ENCODE peak calls at places on chromosomes 3 and 15, in ten cellular contexts. One of them, this sample, is unnamed.

GRCh38 chr3:14357463-14357862 is 44.9 kb upstream of the SLC6A6 start:
- DNase-seq in ovary: no peak
- DNase-seq in HFF-Myc: no peak
- DNase-seq in testis: no peak
- DNase-seq in GM12865: no peak
- DNase-seq in fibroblast of pulmonary artery: no peak
- DNase-seq in sigmoid colon: no peak
- DNase-seq in HL-60: no peak
- DNase-seq in kidney epithelial cell: no peak
- DNase-seq in endothelial cell of umbilical vein: no peak
- DNase-seq in this sample: no peak

GRCh38 chr3:105850593-105850992 is 18.2 kb downstream of the CBLB start:
- DNase-seq in ovary: no peak
- DNase-seq in HFF-Myc: no peak
- DNase-seq in testis: no peak
- DNase-seq in GM12865: no peak
- DNase-seq in fibroblast of pulmonary artery: no peak
- DNase-seq in sigmoid colon: no peak
- DNase-seq in HL-60: no peak
- DNase-seq in kidney epithelial cell: no peak
- DNase-seq in endothelial cell of umbilical vein: no peak
- DNase-seq in this sample: no peak

GRCh38 chr3:127182446-127182845 is 10.5 kb upstream of the PRR23E start:
- DNase-seq in ovary: no peak
- DNase-seq in HFF-Myc: no peak
- DNase-seq in testis: no peak
- DNase-seq in GM12865: no peak
- DNase-seq in fibroblast of pulmonary artery: no peak
- DNase-seq in sigmoid colon: peak
- DNase-seq in HL-60: no peak
- DNase-seq in kidney epithelial cell: no peak
- DNase-seq in endothelial cell of umbilical vein: no peak
- DNase-seq in this sample: no peak

GRCh38 chr3:43155464-43156121 is 49.7 kb upstream of the POMGNT2 start:
- DNase-seq in ovary: peak
- DNase-seq in HFF-Myc: peak
- DNase-seq in testis: peak
- DNase-seq in GM12865: no peak
- DNase-seq in fibroblast of pulmonary artery: peak
- DNase-seq in sigmoid colon: peak
- DNase-seq in HL-60: no peak
- DNase-seq in kidney epithelial cell: peak
- DNase-seq in endothelial cell of umbilical vein: peak
- DNase-seq in this sample: no peak

GRCh38 chr3:7382293-7383033 is 521.5 kb downstream of the GRM7 start:
- DNase-seq in ovary: no peak
- DNase-seq in HFF-Myc: no peak
- DNase-seq in testis: no peak
- DNase-seq in GM12865: no peak
- DNase-seq in fibroblast of pulmonary artery: peak
- DNase-seq in sigmoid colon: no peak
- DNase-seq in HL-60: no peak
- DNase-seq in kidney epithelial cell: peak
- DNase-seq in endothelial cell of umbilical vein: peak
- DNase-seq in this sample: no peak

GRCh38 chr3:24410861-24411260 is 83.8 kb downstream of the THRB start:
- DNase-seq in ovary: no peak
- DNase-seq in HFF-Myc: no peak
- DNase-seq in testis: no peak
- DNase-seq in GM12865: no peak
- DNase-seq in fibroblast of pulmonary artery: no peak
- DNase-seq in sigmoid colon: no peak
- DNase-seq in HL-60: no peak
- DNase-seq in kidney epithelial cell: no peak
- DNase-seq in endothelial cell of umbilical vein: no peak
- DNase-seq in this sample: no peak

GRCh38 chr15:62603757-62604156 is 438.7 kb upstream of the C2CD4B start:
- DNase-seq in ovary: no peak
- DNase-seq in HFF-Myc: no peak
- DNase-seq in testis: no peak
- DNase-seq in GM12865: no peak
- DNase-seq in fibroblast of pulmonary artery: peak
- DNase-seq in sigmoid colon: no peak
- DNase-seq in HL-60: no peak
- DNase-seq in kidney epithelial cell: no peak
- DNase-seq in endothelial cell of umbilical vein: no peak
- DNase-seq in this sample: no peak

GRCh38 chr3:110311526-110311925 is 760.1 kb upstream of the NECTIN3 start:
- DNase-seq in ovary: no peak
- DNase-seq in HFF-Myc: no peak
- DNase-seq in testis: no peak
- DNase-seq in GM12865: no peak
- DNase-seq in fibroblast of pulmonary artery: no peak
- DNase-seq in sigmoid colon: no peak
- DNase-seq in HL-60: no peak
- DNase-seq in kidney epithelial cell: no peak
- DNase-seq in endothelial cell of umbilical vein: no peak
- DNase-seq in this sample: no peak

GRCh38 chr15:75570119-75570518 is 9.0 kb downstream of the PTPN9 start:
- DNase-seq in ovary: no peak
- DNase-seq in HFF-Myc: no peak
- DNase-seq in testis: no peak
- DNase-seq in GM12865: no peak
- DNase-seq in fibroblast of pulmonary artery: peak
- DNase-seq in sigmoid colon: no peak
- DNase-seq in HL-60: no peak
- DNase-seq in kidney epithelial cell: no peak
- DNase-seq in endothelial cell of umbilical vein: no peak
- DNase-seq in this sample: no peak

GRCh38 chr3:195004512-195005250 is 266.3 kb downstream of the XXYLT1 start:
- DNase-seq in ovary: no peak
- DNase-seq in HFF-Myc: no peak
- DNase-seq in testis: no peak
- DNase-seq in GM12865: no peak
- DNase-seq in fibroblast of pulmonary artery: no peak
- DNase-seq in sigmoid colon: no peak
- DNase-seq in HL-60: no peak
- DNase-seq in kidney epithelial cell: no peak
- DNase-seq in endothelial cell of umbilical vein: no peak
- DNase-seq in this sample: no peak

GRCh38 chr3:101836907-101837598 is 12.3 kb upstream of the NFKBIZ start:
- DNase-seq in ovary: no peak
- DNase-seq in HFF-Myc: peak
- DNase-seq in testis: no peak
- DNase-seq in GM12865: no peak
- DNase-seq in fibroblast of pulmonary artery: peak
- DNase-seq in sigmoid colon: no peak
- DNase-seq in HL-60: no peak
- DNase-seq in kidney epithelial cell: no peak
- DNase-seq in endothelial cell of umbilical vein: peak
- DNase-seq in this sample: no peak

GRCh38 chr3:13282986-13283876 is 136.9 kb downstream of the NUP210 start:
- DNase-seq in ovary: no peak
- DNase-seq in HFF-Myc: no peak
- DNase-seq in testis: peak
- DNase-seq in GM12865: no peak
- DNase-seq in fibroblast of pulmonary artery: no peak
- DNase-seq in sigmoid colon: peak
- DNase-seq in HL-60: no peak
- DNase-seq in kidney epithelial cell: no peak
- DNase-seq in endothelial cell of umbilical vein: no peak
- DNase-seq in this sample: no peak

DNA sequence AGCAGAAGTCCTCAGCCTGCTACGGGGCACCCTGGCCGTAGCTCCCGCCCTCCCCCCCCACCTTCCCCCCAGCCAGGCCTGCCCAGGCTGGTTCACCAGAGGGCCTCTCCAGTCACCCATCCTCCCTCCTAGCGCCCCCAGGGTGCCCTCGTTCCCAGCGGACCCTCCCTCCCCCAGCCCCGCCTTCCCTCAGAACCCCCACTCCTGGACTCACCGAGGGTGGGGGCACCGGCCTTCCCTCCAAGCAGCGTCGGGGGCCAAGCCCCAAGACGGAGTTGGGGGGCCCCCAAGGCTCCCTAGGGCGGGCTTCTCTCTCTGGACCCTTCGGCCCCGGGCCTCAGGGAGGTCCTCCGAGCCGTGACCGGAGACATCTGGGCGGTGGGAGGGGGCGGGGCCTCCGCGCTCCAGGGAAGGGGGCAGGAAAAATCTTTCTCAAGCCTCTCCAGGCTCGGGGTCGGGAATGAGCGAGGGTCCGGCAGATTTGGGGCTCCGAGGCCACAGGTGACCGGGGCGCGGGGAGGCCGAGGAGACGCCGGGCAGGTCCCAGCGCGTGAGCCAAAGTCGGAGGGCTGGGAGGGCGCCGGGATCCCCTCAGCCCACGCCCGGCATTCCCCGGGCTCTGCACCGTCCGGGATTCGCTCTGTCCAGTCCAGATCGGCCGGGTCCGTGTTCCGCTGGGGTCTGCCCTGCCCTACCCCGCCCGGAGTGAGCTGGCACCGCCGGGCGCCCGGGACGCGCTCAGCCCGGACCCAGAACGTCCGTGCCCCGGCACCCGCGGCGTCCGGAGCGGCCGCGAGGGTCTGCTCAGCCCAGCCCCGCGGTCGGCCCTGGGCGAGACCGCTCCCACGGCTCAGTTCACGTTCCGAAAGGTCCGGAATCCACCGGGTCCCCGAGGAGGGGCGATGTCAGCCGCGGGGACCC is 995 bp downstream of the INSYN1 start:
- DNase-seq in ovary: peak
- DNase-seq in HFF-Myc: no peak
- DNase-seq in testis: no peak
- DNase-seq in GM12865: no peak
- DNase-seq in fibroblast of pulmonary artery: no peak
- DNase-seq in sigmoid colon: no peak
- DNase-seq in HL-60: no peak
- DNase-seq in kidney epithelial cell: no peak
- DNase-seq in endothelial cell of umbilical vein: no peak
- DNase-seq in this sample: no peak
- H3K4me3 ChIP-seq in ovary: peak
- H3K4me3 ChIP-seq in HFF-Myc: peak
- H3K4me3 ChIP-seq in testis: peak
- H3K4me3 ChIP-seq in GM12865: no peak
- H3K4me3 ChIP-seq in fibroblast of pulmonary artery: peak
- H3K4me3 ChIP-seq in sigmoid colon: peak
- H3K4me3 ChIP-seq in HL-60: no peak
- H3K4me3 ChIP-seq in kidney epithelial cell: peak
- H3K4me3 ChIP-seq in endothelial cell of umbilical vein: peak
- H3K4me3 ChIP-seq in this sample: no peak

GRCh38 chr3:48693826-48694225 is 8.1 kb upstream of the NCKIPSD start:
- DNase-seq in ovary: peak
- DNase-seq in HFF-Myc: no peak
- DNase-seq in testis: no peak
- DNase-seq in GM12865: no peak
- DNase-seq in fibroblast of pulmonary artery: no peak
- DNase-seq in sigmoid colon: no peak
- DNase-seq in HL-60: no peak
- DNase-seq in kidney epithelial cell: no peak
- DNase-seq in endothelial cell of umbilical vein: no peak
- DNase-seq in this sample: no peak
- H3K4me3 ChIP-seq in ovary: peak
- H3K4me3 ChIP-seq in HFF-Myc: no peak
- H3K4me3 ChIP-seq in testis: peak
- H3K4me3 ChIP-seq in GM12865: no peak
- H3K4me3 ChIP-seq in fibroblast of pulmonary artery: peak
- H3K4me3 ChIP-seq in sigmoid colon: peak
- H3K4me3 ChIP-seq in HL-60: no peak
- H3K4me3 ChIP-seq in kidney epithelial cell: no peak
- H3K4me3 ChIP-seq in endothelial cell of umbilical vein: no peak
- H3K4me3 ChIP-seq in this sample: no peak

DNA sequence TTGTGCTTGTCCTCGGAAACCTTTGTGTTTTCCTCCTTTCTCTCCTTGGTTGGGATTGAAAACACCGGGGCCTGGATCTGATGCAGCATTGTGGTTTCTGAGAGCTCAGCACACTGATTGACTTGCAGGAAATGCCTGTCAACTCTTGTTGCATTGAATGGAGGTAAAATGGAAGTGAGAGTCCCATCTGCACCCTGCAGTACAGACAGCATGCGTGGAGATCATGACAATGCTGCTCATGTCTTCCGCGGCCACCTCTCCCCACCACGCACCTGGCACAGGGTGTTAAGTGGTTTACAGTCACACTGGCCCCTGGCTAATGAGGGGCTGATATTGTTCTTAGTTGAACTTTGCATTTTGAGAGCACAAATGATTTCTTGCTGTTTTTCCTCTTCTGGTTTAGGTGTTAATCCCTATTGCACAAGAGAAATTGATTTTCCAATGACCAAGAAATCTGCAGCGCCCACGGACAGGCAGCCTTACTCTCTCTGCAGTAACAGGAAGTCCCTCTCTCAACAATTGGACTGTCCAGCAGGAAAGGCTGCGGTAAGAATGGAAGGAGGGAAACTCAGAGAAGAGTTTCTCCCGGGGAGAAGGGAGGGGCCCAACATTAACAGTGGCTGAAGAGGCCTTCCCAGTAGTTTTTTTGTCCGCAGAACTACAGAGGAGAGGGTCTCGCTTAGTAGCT is 58.5 kb downstream of the STARD5 start:
- DNase-seq in ovary: no peak
- DNase-seq in HFF-Myc: no peak
- DNase-seq in testis: no peak
- DNase-seq in GM12865: peak
- DNase-seq in fibroblast of pulmonary artery: no peak
- DNase-seq in sigmoid colon: no peak
- DNase-seq in HL-60: no peak
- DNase-seq in kidney epithelial cell: no peak
- DNase-seq in endothelial cell of umbilical vein: no peak
- DNase-seq in this sample: no peak
- H3K4me3 ChIP-seq in ovary: no peak
- H3K4me3 ChIP-seq in HFF-Myc: no peak
- H3K4me3 ChIP-seq in testis: no peak
- H3K4me3 ChIP-seq in GM12865: no peak
- H3K4me3 ChIP-seq in fibroblast of pulmonary artery: no peak
- H3K4me3 ChIP-seq in sigmoid colon: no peak
- H3K4me3 ChIP-seq in HL-60: no peak
- H3K4me3 ChIP-seq in kidney epithelial cell: no peak
- H3K4me3 ChIP-seq in endothelial cell of umbilical vein: no peak
- H3K4me3 ChIP-seq in this sample: no peak

DNA sequence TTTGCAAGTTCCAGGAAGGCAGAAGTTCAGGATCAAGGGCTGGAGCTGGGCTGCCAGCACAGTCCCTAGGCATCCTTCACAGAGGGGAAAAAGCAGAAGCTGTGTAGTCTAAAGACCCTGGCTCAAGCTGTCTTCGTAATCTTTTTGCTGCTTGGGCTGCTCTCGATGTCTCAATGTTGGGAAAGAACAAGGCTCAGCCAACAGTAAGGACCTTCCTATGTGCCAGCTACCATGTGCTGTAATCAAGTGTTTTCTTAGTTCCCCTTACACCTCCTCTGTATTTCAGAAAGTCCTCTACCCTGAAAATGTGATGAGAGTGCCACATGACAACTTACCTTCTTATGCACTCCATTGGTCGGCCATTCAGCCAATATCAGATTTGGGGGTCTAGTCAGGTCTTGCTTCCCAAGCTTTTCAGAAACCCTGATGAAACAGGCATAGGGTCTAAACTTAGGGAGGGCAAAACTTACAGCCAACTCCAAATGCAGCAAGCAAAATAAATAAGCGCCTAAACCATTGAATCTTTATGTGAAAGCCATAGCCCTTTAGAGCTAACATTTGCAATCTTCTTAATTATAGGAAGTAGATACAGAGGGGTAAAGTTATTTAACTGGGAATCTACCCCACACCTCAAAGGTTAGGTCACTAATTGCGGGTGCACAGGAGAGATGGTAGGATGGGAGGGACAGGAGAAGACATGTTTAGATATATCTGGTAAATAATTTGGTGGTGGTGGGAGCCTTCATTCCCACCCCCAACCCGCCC is 1.2 kb upstream of the EDEM1 start:
- DNase-seq in ovary: no peak
- DNase-seq in HFF-Myc: no peak
- DNase-seq in testis: no peak
- DNase-seq in GM12865: peak
- DNase-seq in fibroblast of pulmonary artery: no peak
- DNase-seq in sigmoid colon: no peak
- DNase-seq in HL-60: peak
- DNase-seq in kidney epithelial cell: no peak
- DNase-seq in endothelial cell of umbilical vein: peak
- DNase-seq in this sample: no peak
- H3K4me3 ChIP-seq in ovary: peak
- H3K4me3 ChIP-seq in HFF-Myc: peak
- H3K4me3 ChIP-seq in testis: peak
- H3K4me3 ChIP-seq in GM12865: peak
- H3K4me3 ChIP-seq in fibroblast of pulmonary artery: peak
- H3K4me3 ChIP-seq in sigmoid colon: peak
- H3K4me3 ChIP-seq in HL-60: peak
- H3K4me3 ChIP-seq in kidney epithelial cell: peak
- H3K4me3 ChIP-seq in endothelial cell of umbilical vein: no peak
- H3K4me3 ChIP-seq in this sample: no peak